ENCODE peak calls at places on chromosomes 2 and 18, in nine cellular contexts. H is activated CD8-positive, alpha-beta memory T cell treated with anti-CD3 and anti-CD28 coated beads for 24 hours; F is NCI-H82; M is tibial artery; R is MCF 10A; O is M059J; K is right cardiac atrium; P is upper lobe of right lung; V is iPS-NIHi11. T is an unnamed sample.

GRCh38 chr2:98463081-98463481 is 18.4 kb downstream of the INPP4A start:
- DNase-seq in M (no peak), V (no peak), K (no peak), F (no peak), H (peak; percentile 66), O (no peak), R (no peak), P (no peak), T (no peak)

GRCh38 chr18:6747646-6748045 is 18.1 kb downstream of the ARHGAP28 start:
- DNase-seq in M (no peak), O (peak; percentile 64), P (no peak), F (no peak), V (no peak), R (peak; percentile 94), H (no peak), K (no peak), T (no peak)

GRCh38 chr2:86226780-86227520 is 27.7 kb downstream of the MRPL35 start:
- DNase-seq in P (no peak), V (no peak), M (no peak), F (no peak), K (no peak), H (no peak), O (no peak), R (no peak), T (no peak)

GRCh38 chr2:45892757-45893156 is 241.3 kb downstream of the PRKCE start:
- DNase-seq in F (peak; percentile 52), R (no peak), V (no peak), O (peak; percentile 58), H (no peak), M (no peak), P (no peak), K (peak; percentile 65), T (no peak)

GRCh38 chr2:160353166-160353565 is 140.4 kb downstream of the RBMS1 start:
- DNase-seq in K (no peak), V (no peak), M (no peak), O (no peak), H (no peak), R (peak; percentile 54), P (no peak), F (peak; percentile 34), T (no peak)

GRCh38 chr2:10654069-10654468 is 35.7 kb downstream of the NOL10 start:
- DNase-seq in R (peak; percentile 84), M (no peak), K (no peak), F (no peak), H (peak; percentile 67), V (no peak), P (no peak), O (peak; percentile 80), T (no peak)

GRCh38 chr2:144358979-144359541 is 160.9 kb downstream of the ZEB2 start:
- DNase-seq in P (no peak), R (peak; percentile 40), F (no peak), V (no peak), K (no peak), O (peak; percentile 65), M (no peak), H (no peak), T (no peak)

GRCh38 chr2:216858312-216858711 is 1.6 kb downstream of the TNP1 start:
- DNase-seq in K (no peak), R (no peak), O (peak; percentile 41), F (no peak), V (no peak), P (no peak), M (no peak), H (no peak), T (no peak)

T was measured in endodermal cell.